ENCODE peak calls at places on chromosomes 13 and 19, in five cellular contexts. N, W, O, B and I are unnamed samples.

GRCh38 chr13:100547805-100548204 is 40.8 kb downstream of the GGACT start:
- DNase-seq in W (no peak), B (no peak), O (no peak), N (no peak), I (no peak)

GRCh38 chr13:114109646-114110045 is 22.8 kb downstream of the RASA3 start:
- DNase-seq in W (no peak), B (no peak), O (no peak), N (no peak), I (no peak)

GRCh38 chr19:7845390-7846179 is 15.6 kb downstream of the EVI5L start:
- DNase-seq in N (no peak), O (no peak), W (no peak), B (no peak), I (no peak)

GRCh38 chr13:48983331-48983730 is 7.6 kb downstream of the FNDC3A start:
- DNase-seq in B (no peak), N (no peak), W (no peak), O (no peak), I (no peak)

GRCh38 chr13:56932104-56932503 is 208.6 kb upstream of the PRR20A start:
- DNase-seq in N (no peak), W (no peak), B (no peak), O (no peak), I (no peak)

GRCh38 chr19:17052439-17052838 is 22.8 kb downstream of the HAUS8 start:
- DNase-seq in N (no peak), B (no peak), O (no peak), W (peak), I (peak)

GRCh38 chr19:6156033-6156432 is 20.6 kb downstream of the ACSBG2 start:
- DNase-seq in O (no peak), N (no peak), W (no peak), B (no peak), I (no peak)

GRCh38 chr19:11513946-11514345 is 8.3 kb upstream of the ZNF653 start:
- DNase-seq in B (no peak), W (no peak), O (no peak), N (no peak), I (no peak)

GRCh38 chr19:1221141-1221903 is 15.7 kb downstream of the STK11 start:
- DNase-seq in B (no peak), W (peak), N (no peak), O (peak), I (no peak)

GRCh38 chr13:46885018-46885417 is 11.8 kb downstream of the HTR2A start:
- DNase-seq in W (no peak), O (no peak), B (no peak), N (no peak), I (no peak)

GRCh38 chr19:18637644-18638630 is 1.1 kb downstream of the KLHL26 start:
- DNase-seq in B (peak), W (no peak), O (no peak), N (peak), I (peak)

GRCh38 chr13:25916119-25916518 is 135.7 kb downstream of the SHISA2 start:
- DNase-seq in W (no peak), N (no peak), B (no peak), O (no peak), I (no peak)

GRCh38 chr13:52414963-52415362 is 9.0 kb upstream of the THSD1 start:
- DNase-seq in W (peak), N (no peak), O (no peak), B (no peak), I (no peak)

GRCh38 chr19:3409346-3410064 is 43.1 kb downstream of the NFIC start:
- DNase-seq in O (peak), B (no peak), W (no peak), N (no peak), I (no peak)

GRCh38 chr13:109840893-109841287 is 54.5 kb upstream of the IRS2 start:
- DNase-seq in B (no peak), N (no peak), W (no peak), O (no peak), I (no peak)
- TF ChIP-seq CTCF in B (no peak), N (no peak), W (no peak), O (no peak), I (no peak)

DNA sequence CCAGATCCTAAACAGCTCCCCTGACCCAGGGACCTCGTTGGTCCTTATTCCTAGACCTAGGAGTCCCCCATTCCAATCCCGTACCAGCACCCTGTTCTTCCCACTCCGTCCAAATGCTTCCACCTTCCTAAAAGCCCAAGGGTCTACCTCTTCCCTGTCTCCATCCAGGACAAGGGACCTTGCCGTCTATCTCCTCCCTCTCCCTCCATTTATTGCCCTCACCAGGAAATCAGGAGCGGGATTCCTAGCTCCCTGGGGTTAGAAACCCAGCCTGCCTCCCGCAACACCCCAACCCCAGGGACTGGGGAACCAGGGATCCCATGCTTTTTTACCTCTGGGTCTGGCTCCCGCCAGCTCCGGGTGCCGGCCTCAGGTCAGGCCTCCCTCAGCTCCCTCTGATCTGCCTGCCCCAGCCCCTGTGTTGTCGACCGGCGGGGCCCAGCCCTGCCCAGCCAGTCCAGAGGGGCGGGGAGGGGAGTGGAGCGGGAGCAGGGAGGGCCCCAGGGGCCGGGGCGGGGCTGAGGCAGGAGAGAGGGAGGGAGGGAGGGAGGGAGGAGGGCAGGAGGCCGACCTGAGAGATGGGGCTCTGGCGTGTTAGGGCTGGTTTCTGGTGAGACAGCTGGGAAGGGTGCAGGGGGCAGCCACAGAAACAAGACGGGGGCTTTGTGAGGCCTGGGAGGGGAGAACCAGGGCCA is at the start of gene B3GNT8:
- DNase-seq in W (peak), B (peak), N (no peak), O (peak), I (peak)
- H3K4me3 ChIP-seq in W (peak), B (peak), N (no peak), O (peak), I (peak)

DNA sequence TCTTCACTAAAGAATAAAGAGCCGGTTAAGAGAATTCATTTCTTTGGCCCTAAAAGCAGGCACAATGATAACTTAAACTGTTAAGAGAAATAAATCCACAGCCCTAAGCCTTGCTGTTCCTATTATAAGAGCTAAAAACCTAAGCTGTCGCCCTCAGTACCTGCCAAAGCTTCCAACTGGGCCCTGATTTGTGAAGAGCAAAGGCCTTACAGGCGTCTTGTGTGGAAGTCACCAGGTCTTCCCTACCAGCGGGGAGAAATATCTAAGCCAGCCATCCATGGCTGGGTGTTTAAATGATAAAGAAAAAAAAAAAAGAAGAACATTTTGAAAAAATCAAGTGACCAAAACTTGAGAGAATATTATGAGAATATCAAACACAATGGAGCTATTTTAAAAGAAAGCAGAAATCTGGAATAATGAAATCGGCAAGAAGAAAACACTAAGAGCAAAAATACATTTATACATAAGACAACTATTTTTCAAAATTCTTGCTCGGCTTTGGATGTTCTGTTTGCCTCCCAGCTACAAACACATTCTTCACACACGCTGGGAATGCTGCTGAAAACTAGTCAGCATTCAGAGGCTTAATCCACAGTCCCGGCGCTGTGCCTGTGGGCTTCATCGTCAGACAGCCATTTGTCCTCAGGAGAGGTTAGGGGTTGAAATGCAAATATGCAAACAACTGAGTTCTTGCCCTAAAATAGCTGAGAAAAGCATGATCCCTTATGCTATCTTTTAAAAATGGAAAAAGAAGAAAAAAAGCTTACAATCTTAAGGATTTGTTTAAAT is 89.8 kb upstream of the LSM14A start:
- DNase-seq in B (no peak), N (no peak), O (no peak), W (no peak), I (no peak)
- TF ChIP-seq MYC in B (no peak), N (no peak), O (no peak), W (no peak), I (no peak)

GRCh38 chr19:29670255-29670654 is 5.0 kb downstream of the PLEKHF1 start:
- DNase-seq in O (no peak), B (no peak), W (no peak), N (no peak), I (no peak)
- TF ChIP-seq CTCF in O (no peak), B (no peak), W (no peak), N (no peak), I (no peak)

GRCh38 chr13:44762946-44763345 is 186.8 kb upstream of the TSC22D1 start:
- DNase-seq in W (peak), N (no peak), O (no peak), B (no peak), I (no peak)

GRCh38 chr13:44765076-44765475 is 188.9 kb upstream of the TSC22D1 start:
- DNase-seq in B (no peak), N (no peak), O (peak), W (no peak), I (no peak)

GRCh38 chr13:44760434-44760833 is 184.3 kb upstream of the TSC22D1 start:
- DNase-seq in O (no peak), B (no peak), N (no peak), W (no peak), I (no peak)

GRCh38 chr13:44764334-44764733 is 188.2 kb upstream of the TSC22D1 start:
- DNase-seq in B (no peak), N (no peak), O (no peak), W (no peak), I (peak)

DNA sequence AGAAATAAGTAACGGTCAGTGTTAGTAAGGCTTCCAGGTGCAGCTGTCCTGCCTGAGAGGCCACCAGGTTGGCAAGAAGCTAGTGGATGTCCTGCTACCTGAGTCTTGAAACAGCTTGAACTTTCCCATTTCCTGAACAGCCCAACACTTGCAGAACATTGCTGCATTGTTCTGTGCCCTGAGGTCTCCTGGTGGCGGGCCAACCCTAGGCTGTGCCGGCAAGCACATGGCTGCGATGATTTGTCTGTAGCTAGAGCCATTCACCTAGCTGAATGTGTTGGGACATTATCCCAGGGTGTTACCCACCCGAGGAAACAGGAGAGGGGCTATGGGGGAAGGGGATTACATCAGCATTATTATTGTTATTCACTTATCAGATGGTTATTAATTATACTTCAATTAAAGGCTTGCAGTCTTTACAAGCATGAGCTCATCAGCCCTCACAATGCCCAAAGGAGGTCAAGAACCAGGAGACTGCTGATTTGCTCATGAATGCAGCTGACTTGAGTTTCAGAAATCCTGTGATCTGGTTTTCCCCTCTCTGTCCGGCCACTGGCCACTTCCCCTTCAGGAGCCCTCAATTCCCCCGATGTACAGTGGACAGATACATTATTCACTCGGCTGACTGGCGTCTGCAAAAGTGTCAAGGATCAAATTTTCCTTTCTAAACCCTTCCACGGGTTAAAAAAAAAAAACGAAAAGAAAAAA is 187.6 kb upstream of the TSC22D1 start:
- DNase-seq in N (no peak), O (no peak), B (no peak), W (peak), I (no peak)
- H3K4me3 ChIP-seq in N (no peak), O (no peak), B (no peak), W (no peak), I (no peak)

DNA sequence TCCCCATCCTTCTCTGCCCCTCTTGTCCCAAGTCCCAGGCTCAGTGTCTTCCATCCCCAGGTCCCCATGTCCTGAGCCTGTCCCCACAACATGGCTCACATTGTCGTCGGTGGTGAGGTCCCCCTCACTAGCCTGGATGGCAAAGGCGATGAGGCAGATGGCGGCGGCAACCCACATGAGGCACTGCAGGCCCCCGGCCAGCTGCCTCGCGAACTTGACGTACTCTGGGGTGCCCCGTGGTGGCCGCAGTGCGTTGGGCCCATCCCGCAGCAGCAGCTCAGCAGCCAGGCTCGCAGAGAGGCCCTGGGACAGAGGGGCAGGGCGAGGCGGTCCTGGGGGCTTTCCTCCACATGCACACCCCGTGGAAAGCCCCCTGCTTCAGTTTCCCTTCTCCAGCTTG is 1.1 kb downstream of the ATP4A start:
- DNase-seq in O (no peak), N (no peak), B (no peak), W (no peak), I (no peak)
- TF ChIP-seq MYC in O (no peak), N (no peak), B (no peak), W (no peak), I (no peak)

DNA sequence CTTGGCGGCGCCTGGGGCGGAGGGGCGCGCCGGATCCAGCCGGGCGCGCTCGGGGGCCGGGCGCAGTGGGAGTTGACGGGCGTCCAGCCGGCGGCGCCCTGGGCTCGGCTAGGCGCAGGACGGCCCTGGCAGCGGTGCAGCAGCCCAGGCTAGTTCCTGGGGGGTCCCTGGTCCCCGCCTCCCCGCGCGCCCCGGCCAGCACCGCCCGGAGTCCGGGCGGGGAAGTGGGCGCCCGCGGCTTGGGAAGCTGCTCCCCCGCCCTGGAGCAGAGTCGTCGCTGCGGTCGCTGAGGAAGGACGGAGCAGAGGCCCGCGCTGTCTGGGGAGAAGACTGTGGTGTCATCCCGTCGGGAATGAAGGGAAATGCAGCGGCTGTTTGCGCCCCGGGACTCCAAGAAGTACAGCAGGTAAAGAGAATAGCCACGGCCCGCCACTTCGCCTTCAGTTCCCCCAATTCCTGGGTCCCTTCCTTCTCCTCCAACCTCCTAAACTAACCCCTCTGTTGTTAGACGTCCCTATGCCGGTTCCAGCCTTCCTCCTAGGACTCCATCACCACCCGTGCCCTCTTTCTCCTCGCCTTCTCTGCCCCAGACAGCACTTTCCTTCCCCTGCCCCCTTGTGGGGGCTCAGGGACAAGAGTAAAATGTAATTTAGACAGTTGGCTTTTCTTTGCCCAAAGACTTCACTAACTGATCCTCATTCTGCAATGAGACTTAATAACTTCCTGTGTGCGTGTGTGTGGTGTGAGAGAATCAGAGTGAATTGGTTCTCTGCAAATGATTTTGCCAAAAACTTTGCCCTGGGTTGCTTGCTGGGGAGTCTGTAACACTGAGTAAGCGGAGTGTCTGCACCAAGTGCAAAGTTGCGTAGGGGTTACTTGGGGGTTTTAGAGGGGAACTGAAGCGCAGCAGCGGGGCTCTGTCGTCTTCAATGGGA is 20.3 kb upstream of the SGCG start:
- DNase-seq in N (no peak), B (no peak), W (no peak), O (no peak), I (peak)
- TF ChIP-seq CTCF in N (no peak), B (no peak), W (peak), O (no peak), I (peak)

DNA sequence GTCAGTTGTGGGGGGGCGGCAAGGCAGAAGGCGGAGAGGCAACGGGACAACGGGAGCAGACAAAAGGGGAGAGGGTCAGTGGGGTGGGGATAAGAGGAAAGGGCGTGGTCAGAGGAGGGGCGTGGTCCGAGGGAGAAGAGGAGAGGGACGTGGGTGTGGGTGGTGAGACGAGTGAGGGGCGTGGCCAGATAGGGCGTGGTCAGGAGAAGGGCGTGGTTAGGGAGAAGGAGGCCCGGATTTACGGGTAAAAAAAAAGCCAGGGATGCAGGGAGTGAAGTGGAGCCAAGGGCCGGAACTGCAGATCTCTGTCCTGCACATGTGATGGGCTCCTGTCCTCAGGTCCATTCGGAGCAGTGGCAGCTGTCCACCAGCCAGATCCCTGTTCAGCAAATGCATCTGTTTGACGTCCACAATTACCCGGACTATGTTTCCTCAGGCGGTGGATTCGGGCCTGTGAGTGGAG is 21.5 kb downstream of the CPT1C start:
- DNase-seq in O (peak), W (no peak), N (peak), B (peak), I (peak)
- H3K4me3 ChIP-seq in O (no peak), W (no peak), N (peak), B (peak), I (no peak)

GRCh38 chr13:67094952-67095351 is 135.2 kb downstream of the PCDH9 start:
- DNase-seq in W (no peak), B (no peak), O (no peak), N (no peak), I (no peak)

GRCh38 chr13:67094078-67094477 is 136.1 kb downstream of the PCDH9 start:
- DNase-seq in N (no peak), B (no peak), O (no peak), W (no peak), I (no peak)

GRCh38 chr13:67097856-67098255 is 132.3 kb downstream of the PCDH9 start:
- DNase-seq in N (no peak), O (no peak), B (no peak), W (no peak), I (no peak)

GRCh38 chr13:67096418-67096817 is 133.7 kb downstream of the PCDH9 start:
- DNase-seq in B (no peak), W (no peak), N (no peak), O (no peak), I (no peak)

GRCh38 chr13:67095621-67096020 is 134.5 kb downstream of the PCDH9 start:
- DNase-seq in O (no peak), B (no peak), N (no peak), W (peak), I (no peak)
- TF ChIP-seq MYC in O (no peak), B (no peak), N (no peak), W (no peak), I (no peak)